ENCODE peak calls at places on chromosomes 4 and X, in eight cellular contexts. One of them, this sample, is unnamed.

GRCh38 chr4:76354517-76355473 is 48.3 kb downstream of the STBD1 start:
- DNase-seq in pulmonary artery endothelial cell: no peak
- DNase-seq in fibroblast of gingiva: no peak
- DNase-seq in progenitor cell of endocrine pancreas: no peak
- DNase-seq in tibial nerve: no peak
- DNase-seq in choroid plexus epithelial cell: no peak
- DNase-seq in pancreas: no peak
- DNase-seq in NCI-H187: no peak
- DNase-seq in this sample: no peak

GRCh38 chrX:148562846-148563245 is 62.4 kb downstream of the AFF2 start:
- DNase-seq in fibroblast of gingiva: no peak
- DNase-seq in pulmonary artery endothelial cell: no peak
- DNase-seq in choroid plexus epithelial cell: no peak
- DNase-seq in tibial nerve: no peak
- DNase-seq in progenitor cell of endocrine pancreas: no peak
- DNase-seq in NCI-H187: no peak
- DNase-seq in pancreas: no peak
- DNase-seq in this sample: no peak

GRCh38 chr4:118939169-118939779 is 50.6 kb downstream of the SYNPO2 start:
- DNase-seq in progenitor cell of endocrine pancreas: no peak
- DNase-seq in fibroblast of gingiva: no peak
- DNase-seq in choroid plexus epithelial cell: no peak
- DNase-seq in NCI-H187: no peak
- DNase-seq in pancreas: no peak
- DNase-seq in pulmonary artery endothelial cell: no peak
- DNase-seq in tibial nerve: no peak
- DNase-seq in this sample: no peak

GRCh38 chrX:153739754-153740486 is 15.3 kb downstream of the ABCD1 start:
- DNase-seq in pancreas: no peak
- DNase-seq in fibroblast of gingiva: no peak
- DNase-seq in tibial nerve: no peak
- DNase-seq in progenitor cell of endocrine pancreas: no peak
- DNase-seq in NCI-H187: no peak
- DNase-seq in pulmonary artery endothelial cell: no peak
- DNase-seq in choroid plexus epithelial cell: no peak
- DNase-seq in this sample: no peak

GRCh38 chr4:122712782-122713181 is 19.7 kb upstream of the BBS12 start:
- DNase-seq in pulmonary artery endothelial cell: no peak
- DNase-seq in NCI-H187: no peak
- DNase-seq in fibroblast of gingiva: no peak
- DNase-seq in progenitor cell of endocrine pancreas: no peak
- DNase-seq in tibial nerve: no peak
- DNase-seq in choroid plexus epithelial cell: peak
- DNase-seq in pancreas: no peak
- DNase-seq in this sample: no peak

GRCh38 chr4:138047290-138047689 is 194.9 kb downstream of the SLC7A11 start:
- DNase-seq in pulmonary artery endothelial cell: no peak
- DNase-seq in NCI-H187: no peak
- DNase-seq in progenitor cell of endocrine pancreas: no peak
- DNase-seq in pancreas: no peak
- DNase-seq in choroid plexus epithelial cell: no peak
- DNase-seq in tibial nerve: no peak
- DNase-seq in fibroblast of gingiva: no peak
- DNase-seq in this sample: no peak

GRCh38 chr4:73661646-73662119 is 41.4 kb upstream of the RASSF6 start:
- DNase-seq in tibial nerve: no peak
- DNase-seq in choroid plexus epithelial cell: peak
- DNase-seq in progenitor cell of endocrine pancreas: no peak
- DNase-seq in fibroblast of gingiva: peak
- DNase-seq in NCI-H187: no peak
- DNase-seq in pulmonary artery endothelial cell: peak
- DNase-seq in pancreas: no peak
- DNase-seq in this sample: no peak

GRCh38 chr4:3177905-3178304 is 71.1 kb upstream of the MSANTD1 start:
- DNase-seq in NCI-H187: no peak
- DNase-seq in choroid plexus epithelial cell: no peak
- DNase-seq in tibial nerve: no peak
- DNase-seq in pancreas: no peak
- DNase-seq in fibroblast of gingiva: no peak
- DNase-seq in pulmonary artery endothelial cell: no peak
- DNase-seq in progenitor cell of endocrine pancreas: no peak
- DNase-seq in this sample: no peak